ENCODE peak calls at places on chromosomes 11 and 22, in five cellular contexts. U is Panc1, K is GM23338, Z is K562, J is upper lobe of left lung. D is an unnamed sample.

GRCh38 chr22:27879923-27880322 is 39.1 kb downstream of the PITPNB start:
- DNase-seq in Z (peak), K (peak), J (no peak), U (no peak), D (no peak)

GRCh38 chr11:18203723-18204122 is 31.1 kb downstream of the MRGPRX4 start:
- DNase-seq in K (peak), J (no peak), Z (peak), U (no peak), D (no peak)

GRCh38 chr11:2483426-2483825 is 38.6 kb downstream of the KCNQ1 start:
- DNase-seq in J (no peak), Z (no peak), U (no peak), K (no peak), D (no peak)

GRCh38 chr11:126113515-126113957 is 50.9 kb upstream of the CDON start:
- DNase-seq in J (no peak), Z (no peak), K (no peak), U (peak), D (peak)

GRCh38 chr11:3675971-3676370 is 4.8 kb upstream of the CHRNA10 start:
- DNase-seq in Z (no peak), K (no peak), U (no peak), J (no peak), D (no peak)

GRCh38 chr22:26892401-26893033 is 235.1 kb downstream of the MIAT start:
- DNase-seq in K (no peak), U (no peak), J (no peak), Z (no peak), D (no peak)

GRCh38 chr11:95791385-95792033 is 1.2 kb downstream of the CEP57 start:
- DNase-seq in Z (no peak), U (no peak), K (no peak), J (no peak), D (no peak)

GRCh38 chr11:575996-576756 is at the start of gene PHRF1:
- DNase-seq in J (peak), Z (peak), U (peak), K (peak), D (peak)

GRCh38 chr11:48044577-48044976 is 64.2 kb downstream of the PTPRJ start:
- DNase-seq in J (no peak), K (no peak), U (no peak), Z (no peak), D (no peak)

GRCh38 chr11:73379189-73379880 is 3.1 kb downstream of the RELT start:
- DNase-seq in J (no peak), K (no peak), Z (peak), U (no peak), D (peak)

DNA sequence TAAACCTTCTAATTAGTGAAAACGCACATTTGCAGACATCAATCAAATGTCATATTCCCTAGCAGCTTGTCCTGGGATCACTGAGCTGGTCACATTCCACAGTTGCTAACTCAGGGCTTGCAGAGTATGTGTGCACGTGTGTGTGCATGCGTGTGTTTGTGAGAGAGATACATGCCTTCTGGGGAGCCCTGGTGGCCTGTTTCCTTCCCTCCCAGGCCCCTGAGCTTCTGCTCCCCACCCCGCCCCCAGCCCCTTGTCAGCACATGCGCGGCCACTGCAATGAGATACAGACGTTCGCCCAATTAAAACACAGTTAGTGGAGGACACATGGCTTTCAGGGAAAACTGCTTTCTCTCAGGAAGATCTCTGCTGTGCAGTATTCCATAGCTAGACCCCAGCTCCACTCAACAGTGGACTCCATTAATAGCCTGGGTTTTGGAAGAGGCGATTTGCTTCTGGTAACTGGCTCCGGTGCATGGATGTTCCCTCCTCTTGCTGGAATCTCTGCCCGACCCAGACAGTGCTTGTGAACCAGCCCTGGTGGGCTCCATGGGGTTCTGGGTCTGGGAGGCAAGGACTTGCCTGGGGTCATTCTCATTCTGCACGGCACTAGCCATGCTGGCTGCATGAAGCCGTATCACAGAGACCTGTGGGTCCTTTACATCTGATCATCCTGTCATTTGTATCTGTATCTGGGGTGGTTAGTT is 17.8 kb downstream of the LRP5 start:
- DNase-seq in Z (no peak), K (peak), U (no peak), J (no peak), D (no peak)
- TF ChIP-seq POLR2AphosphoS5 in Z (no peak), K (no peak), U (no peak), J (no peak), D (no peak)

GRCh38 chr11:113771964-113772363 is 1.5 kb downstream of the ZW10 start:
- DNase-seq in U (no peak), K (no peak), J (no peak), Z (no peak), D (no peak)

GRCh38 chr11:113773416-113774173 is at the start of gene ZW10:
- DNase-seq in Z (peak), J (peak), K (peak), U (peak), D (peak)

GRCh38 chr11:113778111-113778910 is 1.3 kb upstream of the CLDN25 start:
- DNase-seq in Z (no peak), K (no peak), U (no peak), J (no peak), D (peak)

GRCh38 chr11:113773092-113773415 is 438 bp downstream of the ZW10 start:
- DNase-seq in Z (peak), K (peak), J (no peak), U (no peak), D (peak)

GRCh38 chr11:113774174-113774503 is 647 bp upstream of the ZW10 start:
- DNase-seq in U (no peak), J (no peak), Z (no peak), K (no peak), D (no peak)
- TF ChIP-seq CTCF in U (peak), J (no peak), Z (no peak), K (no peak), D (no peak)

GRCh38 chr11:114134870-114135269 is 75.4 kb downstream of the ZBTB16 start:
- DNase-seq in J (no peak), K (no peak), U (no peak), Z (peak), D (no peak)
- TF ChIP-seq POLR2AphosphoS5 in J (no peak), K (no peak), U (no peak), Z (no peak), D (no peak)

GRCh38 chr11:19329910-19330309 is 89.2 kb upstream of the E2F8 start:
- DNase-seq in U (no peak), Z (no peak), K (no peak), J (no peak), D (no peak)

GRCh38 chr11:19328586-19329311 is 88.0 kb upstream of the E2F8 start:
- DNase-seq in J (no peak), K (no peak), Z (no peak), U (no peak), D (no peak)

GRCh38 chr11:19323502-19323901 is 82.8 kb upstream of the E2F8 start:
- DNase-seq in U (no peak), K (no peak), Z (no peak), J (no peak), D (no peak)

GRCh38 chr11:19327280-19327679 is 86.5 kb upstream of the E2F8 start:
- DNase-seq in U (no peak), K (no peak), J (no peak), Z (no peak), D (no peak)

DNA sequence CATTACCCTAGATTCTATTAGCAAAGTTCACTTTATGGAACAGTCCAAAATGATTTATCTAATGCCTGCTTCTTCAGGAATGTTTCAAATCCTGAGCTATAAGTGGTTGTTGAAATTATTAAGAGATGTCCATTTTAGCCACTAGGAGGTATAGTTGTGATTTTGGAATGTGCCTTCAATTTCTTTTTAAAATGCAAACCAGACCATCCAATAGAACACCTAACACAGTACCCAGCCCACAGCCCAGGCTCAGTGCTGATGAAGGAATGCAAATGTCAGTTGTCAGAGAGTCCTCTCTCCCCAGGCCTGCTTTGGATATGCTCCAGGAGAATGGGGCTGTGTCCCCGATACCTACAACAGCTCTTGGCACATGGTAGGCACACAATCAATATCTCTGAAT is 85.8 kb upstream of the E2F8 start:
- DNase-seq in J (no peak), U (no peak), Z (no peak), K (no peak), D (no peak)
- TF ChIP-seq CTCF in J (no peak), U (no peak), Z (no peak), K (no peak), D (no peak)

DNA sequence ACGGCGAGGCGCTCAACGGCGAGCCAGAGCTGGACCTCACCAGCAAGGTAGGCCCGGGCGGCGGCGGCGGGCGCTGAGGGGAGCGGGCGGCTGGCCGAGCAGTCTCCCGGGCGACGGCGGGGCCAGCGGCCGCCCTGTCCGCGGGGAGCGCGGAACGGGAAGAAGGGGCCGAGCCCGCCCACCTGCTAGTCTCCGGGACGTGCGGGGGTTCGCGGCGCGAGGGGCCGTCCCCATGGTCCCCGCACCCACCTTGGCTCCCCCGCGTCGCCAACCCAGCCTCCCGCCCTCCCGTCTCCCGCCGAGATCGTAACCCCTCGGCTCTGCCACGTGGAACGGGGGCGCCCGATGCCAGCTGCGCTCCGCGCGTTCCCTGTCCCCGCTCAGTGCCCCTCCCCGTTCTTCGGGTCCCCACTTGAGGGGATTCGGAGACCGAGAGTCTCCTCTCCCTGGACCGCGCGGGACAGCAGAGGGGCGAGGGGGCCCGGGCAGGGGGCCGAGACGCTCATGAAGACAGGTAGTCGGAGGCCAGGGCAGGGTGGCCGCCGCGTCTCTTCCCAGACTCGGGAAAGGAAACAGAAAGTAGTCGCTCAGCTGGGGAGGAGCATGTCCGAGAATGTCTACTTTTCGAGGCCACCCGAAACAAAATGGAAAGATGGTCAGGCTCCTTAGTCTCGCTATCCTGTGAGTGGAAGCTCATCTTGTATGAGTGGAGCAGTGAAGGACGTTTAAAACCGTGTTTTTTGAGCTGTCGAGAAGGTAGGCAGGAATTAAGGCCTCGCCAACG is 549 bp downstream of the GTPBP1 start:
- DNase-seq in J (peak), U (no peak), Z (peak), K (peak), D (peak)
- TF ChIP-seq POLR2AphosphoS5 in J (no peak), U (no peak), Z (peak), K (no peak), D (no peak)

GRCh38 chr22:37887610-37888378 is 18.3 kb upstream of the MICALL1 start:
- DNase-seq in U (no peak), K (peak), J (no peak), Z (no peak), D (peak)
- TF ChIP-seq CTCF in U (no peak), K (peak), J (peak), Z (peak), D (peak)

GRCh38 chr11:130726234-130726559 is 190.1 kb downstream of the SNX19 start:
- DNase-seq in Z (no peak), J (peak), K (no peak), U (no peak), D (peak)
- TF ChIP-seq POLR2AphosphoS5 in Z (no peak), J (no peak), K (no peak), U (no peak), D (peak)

D was measured in prostate gland.